ENCODE peak calls at places on chromosomes 13 and 19, in eight cellular contexts. N, S, D, Q, O, R, E and H are unnamed samples.

GRCh38 chr13:113489549-113490495 is 689 bp downstream of the DCUN1D2 start:
- DNase-seq in R (peak; percentile 42), S (no peak), D (peak; percentile 70), O (no peak), Q (peak; percentile 88), E (peak; percentile 1), N (no peak), H (peak; percentile 70)

GRCh38 chr19:46859637-46860124 is 1.1 kb upstream of the ARHGAP35 start:
- DNase-seq in R (peak; percentile 86), D (no peak), Q (no peak), S (no peak), O (no peak), N (peak; percentile 70), E (no peak), H (no peak)

GRCh38 chr19:16208847-16209246 is 11.1 kb downstream of the AP1M1 start:
- DNase-seq in S (no peak), Q (no peak), O (no peak), R (no peak), E (no peak), N (no peak), D (no peak), H (no peak)

GRCh38 chr13:98312606-98313005 is 135.5 kb upstream of the RNF113B start:
- DNase-seq in D (no peak), R (no peak), Q (no peak), E (no peak), O (no peak), N (no peak), S (no peak), H (no peak)

GRCh38 chr13:83798731-83799130 is 83.5 kb downstream of the SLITRK1 start:
- DNase-seq in Q (no peak), R (no peak), D (no peak), O (no peak), N (no peak), E (no peak), S (peak; percentile 1), H (no peak)

GRCh38 chr19:48683349-48683748 is 10.5 kb upstream of the NTN5 start:
- DNase-seq in N (peak; percentile 42), Q (no peak), R (peak; percentile 70), O (no peak), S (no peak), E (no peak), D (peak; percentile 50), H (no peak)

GRCh38 chr13:73090116-73090811 is 31.5 kb downstream of the KLF5 start:
- DNase-seq in D (no peak), E (peak; percentile 58), S (peak; percentile 5), O (peak; percentile 58), R (peak; percentile 43), Q (no peak), N (no peak), H (no peak)

GRCh38 chr13:30715837-30716236 is 19.5 kb upstream of the ALOX5AP start:
- DNase-seq in N (peak; percentile 53), R (no peak), D (no peak), E (no peak), Q (no peak), O (no peak), S (no peak), H (no peak)

GRCh38 chr19:17070912-17071311 is 4.3 kb downstream of the HAUS8 start:
- DNase-seq in N (no peak), O (no peak), S (no peak), D (no peak), R (no peak), Q (no peak), E (no peak), H (no peak)

GRCh38 chr13:20550799-20551198 is 16.2 kb upstream of the IFT88 start:
- DNase-seq in O (no peak), D (no peak), R (no peak), E (no peak), Q (no peak), S (no peak), N (no peak), H (no peak)

GRCh38 chr13:48231080-48231479 is 1.9 kb upstream of the ITM2B start:
- DNase-seq in E (no peak), Q (no peak), N (no peak), D (no peak), S (no peak), R (no peak), O (peak; percentile 88), H (no peak)

GRCh38 chr13:45989607-45990006 is 62.9 kb downstream of the ZC3H13 start:
- DNase-seq in N (no peak), D (no peak), E (no peak), Q (no peak), R (no peak), S (peak; percentile 32), O (no peak), H (no peak)

GRCh38 chr19:46845959-46846459 is 4.6 kb downstream of the AP2S1 start:
- DNase-seq in R (no peak), D (no peak), S (no peak), N (no peak), Q (no peak), O (no peak), E (no peak), H (no peak)

GRCh38 chr19:42149447-42150202 is 17.4 kb upstream of the POU2F2 start:
- DNase-seq in N (no peak), D (no peak), S (no peak), O (no peak), Q (no peak), R (no peak), E (no peak), H (no peak)

GRCh38 chr19:52237771-52238400 is 31.5 kb upstream of the ZNF766 start:
- DNase-seq in D (no peak), S (peak; percentile 27), O (peak; percentile 20), E (peak; percentile 63), Q (no peak), R (peak; percentile 43), N (peak; percentile 40), H (no peak)
- TF ChIP-seq CTCF in D (peak; percentile 93), S (peak; percentile 96), O (peak; percentile 93), E (peak; percentile 70), Q (peak; percentile 87), R (peak; percentile 88), N (peak; percentile 81), H (peak; percentile 95)

GRCh38 chr19:54029930-54030490 is 33.7 kb downstream of the VSTM1 start:
- DNase-seq in D (peak; percentile 48), S (peak; percentile 27), R (peak; percentile 67), N (peak; percentile 50), O (no peak), E (peak; percentile 83), Q (no peak), H (peak; percentile 43)
- TF ChIP-seq CTCF in D (peak; percentile 66), S (peak; percentile 75), R (peak; percentile 71), N (peak; percentile 46), O (peak; percentile 77), E (peak; percentile 83), Q (peak; percentile 47), H (peak; percentile 52)

GRCh38 chr19:18203863-18204393 is at the start of gene RAB3A:
- DNase-seq in S (peak; percentile 100), O (peak; percentile 100), D (peak; percentile 99), Q (peak; percentile 100), E (peak; percentile 97), R (peak; percentile 100), N (peak; percentile 100), H (peak; percentile 98)
- TF ChIP-seq CTCF in S (no peak), O (no peak), D (no peak), Q (no peak), E (no peak), R (no peak), N (peak; percentile 14), H (no peak)

GRCh38 chr19:1363599-1363998 is 20.1 kb upstream of the NDUFS7 start:
- DNase-seq in E (no peak), N (no peak), R (no peak), D (peak; percentile 48), S (no peak), O (no peak), Q (no peak), H (peak; percentile 49)
- TF ChIP-seq CTCF in E (no peak), N (no peak), R (no peak), D (no peak), S (no peak), O (no peak), Q (no peak), H (no peak)

GRCh38 chr19:51808333-51808986 is 13.5 kb downstream of the FPR3 start:
- DNase-seq in E (no peak), N (no peak), O (no peak), Q (no peak), S (peak; percentile 8), R (no peak), D (no peak), H (no peak)
- TF ChIP-seq CTCF in E (no peak), N (no peak), O (no peak), Q (no peak), S (peak; percentile 22), R (peak; percentile 19), D (no peak), H (no peak)

GRCh38 chr13:101942535-101943157 is 459.2 kb downstream of the FGF14 start:
- DNase-seq in D (no peak), N (no peak), R (peak; percentile 63), O (no peak), E (no peak), S (no peak), Q (no peak), H (no peak)
- TF ChIP-seq CTCF in D (peak; percentile 26), N (peak; percentile 11), R (peak; percentile 79), O (peak; percentile 39), E (no peak), S (no peak), Q (no peak), H (no peak)

GRCh38 chr13:93080587-93080986 is 146.0 kb upstream of the GPC6 start:
- DNase-seq in E (no peak), D (no peak), R (peak; percentile 20), N (no peak), O (peak; percentile 27), S (no peak), Q (no peak), H (no peak)

GRCh38 chr13:93080166-93080565 is 146.4 kb upstream of the GPC6 start:
- DNase-seq in R (no peak), Q (no peak), S (no peak), O (peak; percentile 11), D (no peak), N (no peak), E (no peak), H (no peak)

DNA sequence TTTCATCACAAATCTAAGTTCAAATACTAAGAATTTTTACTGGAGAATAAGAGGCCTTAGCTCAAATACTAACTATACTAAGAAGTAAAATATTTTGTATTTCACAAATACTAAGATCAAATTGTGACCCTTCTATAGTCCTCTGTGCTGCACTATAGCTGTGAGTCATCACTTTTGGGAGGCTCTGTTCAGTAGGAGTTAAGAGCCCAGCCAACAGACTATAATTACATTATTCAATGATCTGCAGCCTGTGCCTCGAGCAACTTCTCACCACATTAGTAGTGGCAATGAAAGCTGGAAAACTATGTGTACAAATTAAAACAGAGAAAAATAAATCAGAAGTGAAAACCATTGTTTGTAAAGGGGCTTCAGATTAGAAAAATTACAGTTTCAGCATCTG is 147.3 kb upstream of the GPC6 start:
- DNase-seq in D (no peak), Q (no peak), R (peak; percentile 61), E (no peak), O (peak; percentile 14), N (no peak), S (no peak), H (no peak)
- TF ChIP-seq CTCF in D (no peak), Q (no peak), R (no peak), E (no peak), O (no peak), N (no peak), S (no peak), H (no peak)

GRCh38 chr19:12687496-12688196 is at the start of gene GNG14:
- DNase-seq in Q (no peak), R (no peak), O (no peak), E (no peak), N (no peak), S (no peak), D (no peak), H (no peak)
- TF ChIP-seq CTCF in Q (no peak), R (no peak), O (no peak), E (no peak), N (no peak), S (no peak), D (no peak), H (no peak)

GRCh38 chr13:103835052-103835451 is 768.8 kb upstream of the SLC10A2 start:
- DNase-seq in E (no peak), O (no peak), Q (no peak), N (no peak), S (no peak), R (no peak), D (no peak), H (no peak)
- TF ChIP-seq CTCF in E (no peak), O (no peak), Q (no peak), N (no peak), S (no peak), R (no peak), D (no peak), H (no peak)